ENCODE peak calls at places on chromosomes 13 and 19, in seven cellular contexts. K is gastrocnemius medialis, Y is heart right ventricle, T is IMR-90, N is aorta, Q is colonic mucosa, J is fibroblast of lung. Z is an unnamed sample. For H3K36me3, the result is how much of the 10 kb centered on the place peaks cover.

GRCh38 chr19:38394488-38394887 is 6.0 kb downstream of the SPRED3 start:
- DNase-seq in K (no peak), Y (no peak), T (no peak), N (no peak), Q (no peak), J (peak), Z (no peak)

GRCh38 chr19:43634068-43634467 is 5.6 kb downstream of the CADM4 start:
- DNase-seq in K (no peak), Y (no peak), T (no peak), N (no peak), Q (no peak), J (no peak), Z (no peak)

GRCh38 chr19:29075149-29075548 is 137.8 kb downstream of the UQCRFS1 start:
- DNase-seq in K (no peak), Y (no peak), T (no peak), N (no peak), Q (no peak), J (no peak), Z (no peak)

GRCh38 chr13:53758946-53759345 is 730.3 kb downstream of the OLFM4 start:
- DNase-seq in K (no peak), Y (no peak), T (no peak), N (no peak), Q (no peak), J (no peak), Z (no peak)

GRCh38 chr13:83773961-83774360 is 108.3 kb downstream of the SLITRK1 start:
- DNase-seq in K (no peak), Y (no peak), T (peak), N (no peak), Q (no peak), J (peak), Z (no peak)

GRCh38 chr13:20451397-20451796 is 74.3 kb downstream of the CRYL1 start:
- DNase-seq in K (no peak), Y (no peak), T (no peak), N (no peak), Q (no peak), J (no peak), Z (no peak)

GRCh38 chr13:50123862-50124535 is 108.8 kb downstream of the KCNRG start:
- DNase-seq in K (peak), Y (peak), T (peak), N (peak), Q (peak), J (peak), Z (peak)

GRCh38 chr13:114109646-114110045 is 22.8 kb downstream of the RASA3 start:
- DNase-seq in K (peak), Y (no peak), T (no peak), N (peak), Q (no peak), J (no peak), Z (peak)

GRCh38 chr19:6271721-6272410 is 7.9 kb downstream of the MLLT1 start:
- DNase-seq in K (peak), Y (peak), T (peak), N (peak), Q (peak), J (peak), Z (peak)

GRCh38 chr13:74227476-74228158 is 93.4 kb upstream of the KLF12 start:
- DNase-seq in K (no peak), Y (no peak), T (no peak), N (no peak), Q (no peak), J (no peak), Z (no peak)

GRCh38 chr13:28820099-28821051 is at the start of gene MTUS2:
- DNase-seq in K (no peak), Y (no peak), T (no peak), N (no peak), Q (no peak), J (no peak), Z (no peak)

GRCh38 chr13:77925616-77926015 is 7.0 kb upstream of the EDNRB start:
- DNase-seq in K (no peak), Y (no peak), T (no peak), N (peak), Q (no peak), J (no peak), Z (no peak)

GRCh38 chr13:106570354-106570822 is 2.5 kb upstream of the ARGLU1 start:
- DNase-seq in K (peak), Y (peak), T (peak), N (peak), Q (peak), J (peak), Z (peak)

GRCh38 chr13:110238795-110239194 is 68.2 kb downstream of the COL4A1 start:
- DNase-seq in K (no peak), Y (no peak), T (no peak), N (no peak), Q (no peak), J (no peak), Z (no peak)

GRCh38 chr19:47778954-47779351 is 450 bp downstream of the SELENOW start:
- DNase-seq in K (peak), Y (no peak), T (no peak), N (peak), Q (peak), J (no peak), Z (peak)

GRCh38 chr13:97254809-97255208 is 32.7 kb downstream of the MBNL2 start:
- DNase-seq in K (no peak), Y (no peak), T (peak), N (no peak), Q (no peak), J (no peak), Z (no peak)

GRCh38 chr13:28117689-28118377 is 17.5 kb upstream of the FLT3 start:
- DNase-seq in K (peak), Y (peak), T (no peak), N (peak), Q (peak), J (peak), Z (no peak)

GRCh38 chr19:58000677-58001076 is 1.9 kb downstream of the ZNF606 start:
- DNase-seq in K (no peak), Y (no peak), T (no peak), N (no peak), Q (no peak), J (no peak), Z (no peak)

GRCh38 chr13:83876546-83876945 is 5.7 kb downstream of the SLITRK1 start:
- DNase-seq in K (no peak), Y (no peak), T (no peak), N (no peak), Q (no peak), J (no peak), Z (no peak)

GRCh38 chr19:3496392-3497273 is 3.8 kb downstream of the DOHH start:
- DNase-seq in K (no peak), Y (no peak), T (no peak), N (no peak), Q (no peak), J (no peak), Z (no peak)
- H3K36me3 ChIP-seq in K (under half), Y (under half), T (under half), N (under half), Q (under half), J (under half), Z (under half)

GRCh38 chr19:45079063-45079910 is at the start of gene GEMIN7:
- DNase-seq in K (peak), Y (peak), T (peak), N (peak), Q (peak), J (peak), Z (peak)
- H3K36me3 ChIP-seq in K (under half), Y (under half), T (under half), N (under half), Q (under half), J (under half), Z (under half)

GRCh38 chr19:2854849-2855248 is 12.3 kb upstream of the ZNF556 start:
- DNase-seq in K (no peak), Y (no peak), T (no peak), N (no peak), Q (no peak), J (no peak), Z (no peak)

GRCh38 chr19:2850256-2850925 is 9.1 kb downstream of the ZNF555 start:
- DNase-seq in K (no peak), Y (no peak), T (no peak), N (no peak), Q (no peak), J (no peak), Z (no peak)

GRCh38 chr19:2852598-2852997 is 11.3 kb downstream of the ZNF555 start:
- DNase-seq in K (no peak), Y (no peak), T (no peak), N (no peak), Q (no peak), J (peak), Z (no peak)

GRCh38 chr19:2856457-2857055 is 10.6 kb upstream of the ZNF556 start:
- DNase-seq in K (no peak), Y (no peak), T (no peak), N (no peak), Q (no peak), J (no peak), Z (no peak)

GRCh38 chr19:2853015-2853606 is 11.8 kb downstream of the ZNF555 start:
- DNase-seq in K (no peak), Y (no peak), T (no peak), N (no peak), Q (no peak), J (peak), Z (no peak)
- H3K36me3 ChIP-seq in K (half or more), Y (half or more), T (under half), N (under half), Q (under half), J (under half), Z (under half)

GRCh38 chr19:45352062-45352461 is 11.5 kb downstream of the KLC3 start:
- DNase-seq in K (no peak), Y (no peak), T (no peak), N (no peak), Q (no peak), J (no peak), Z (no peak)
- H3K36me3 ChIP-seq in K (under half), Y (under half), T (under half), N (under half), Q (under half), J (under half), Z (half or more)